ENCODE peak calls at places on chromosomes 1 and 21, in nine cellular contexts. One of them, this sample, is unnamed. For H3K9me3, the result is how much of the 10 kb centered on the place peaks cover.

GRCh38 chr1:235745448-235746136 is 96.0 kb upstream of the GNG4 start:
- DNase-seq in IMR-90: peak
- DNase-seq in astrocyte: no peak
- DNase-seq in adrenal gland: no peak
- DNase-seq in body of pancreas: no peak
- DNase-seq in pancreas: no peak
- DNase-seq in prostate gland: no peak
- DNase-seq in hepatocyte: no peak
- DNase-seq in AG04450: no peak
- DNase-seq in this sample: no peak

GRCh38 chr1:34929853-34930701 is 627 bp upstream of the DLGAP3 start:
- DNase-seq in IMR-90: no peak
- DNase-seq in astrocyte: no peak
- DNase-seq in adrenal gland: no peak
- DNase-seq in body of pancreas: no peak
- DNase-seq in pancreas: peak
- DNase-seq in prostate gland: no peak
- DNase-seq in hepatocyte: no peak
- DNase-seq in AG04450: no peak
- DNase-seq in this sample: no peak

GRCh38 chr21:41642399-41642798 is 124.5 kb downstream of the RIPK4 start:
- DNase-seq in IMR-90: peak
- DNase-seq in astrocyte: peak
- DNase-seq in adrenal gland: no peak
- DNase-seq in body of pancreas: no peak
- DNase-seq in pancreas: no peak
- DNase-seq in prostate gland: no peak
- DNase-seq in hepatocyte: no peak
- DNase-seq in AG04450: no peak
- DNase-seq in this sample: no peak

GRCh38 chr1:91651671-91652071 is 151.0 kb downstream of the CDC7 start:
- DNase-seq in IMR-90: peak
- DNase-seq in astrocyte: peak
- DNase-seq in adrenal gland: peak
- DNase-seq in body of pancreas: no peak
- DNase-seq in pancreas: no peak
- DNase-seq in prostate gland: no peak
- DNase-seq in hepatocyte: peak
- DNase-seq in AG04450: no peak
- DNase-seq in this sample: peak

GRCh38 chr1:201562257-201562656 is 23.3 kb downstream of the NAV1 start:
- DNase-seq in IMR-90: peak
- DNase-seq in astrocyte: peak
- DNase-seq in adrenal gland: no peak
- DNase-seq in body of pancreas: no peak
- DNase-seq in pancreas: no peak
- DNase-seq in prostate gland: no peak
- DNase-seq in hepatocyte: peak
- DNase-seq in AG04450: peak
- DNase-seq in this sample: peak

GRCh38 chr1:26861286-26861701 is 1.7 kb upstream of the SFN start:
- DNase-seq in IMR-90: peak
- DNase-seq in astrocyte: no peak
- DNase-seq in adrenal gland: no peak
- DNase-seq in body of pancreas: no peak
- DNase-seq in pancreas: no peak
- DNase-seq in prostate gland: no peak
- DNase-seq in hepatocyte: no peak
- DNase-seq in AG04450: no peak
- DNase-seq in this sample: no peak

GRCh38 chr1:97647776-97648175 is 273.1 kb downstream of the DPYD start:
- DNase-seq in IMR-90: peak
- DNase-seq in astrocyte: peak
- DNase-seq in adrenal gland: no peak
- DNase-seq in body of pancreas: no peak
- DNase-seq in pancreas: no peak
- DNase-seq in prostate gland: no peak
- DNase-seq in hepatocyte: no peak
- DNase-seq in AG04450: peak
- DNase-seq in this sample: no peak

GRCh38 chr1:145689922-145690321 is 17.2 kb downstream of the PDZK1 start:
- DNase-seq in IMR-90: no peak
- DNase-seq in astrocyte: no peak
- DNase-seq in adrenal gland: no peak
- DNase-seq in body of pancreas: no peak
- DNase-seq in pancreas: no peak
- DNase-seq in prostate gland: no peak
- DNase-seq in hepatocyte: no peak
- DNase-seq in AG04450: no peak
- DNase-seq in this sample: no peak

GRCh38 chr1:66951513-66951912 is 26.7 kb downstream of the MIER1 start:
- DNase-seq in IMR-90: peak
- DNase-seq in astrocyte: peak
- DNase-seq in adrenal gland: no peak
- DNase-seq in body of pancreas: no peak
- DNase-seq in pancreas: no peak
- DNase-seq in prostate gland: no peak
- DNase-seq in hepatocyte: no peak
- DNase-seq in AG04450: peak
- DNase-seq in this sample: no peak

GRCh38 chr1:94079056-94079990 is 41.6 kb downstream of the ABCA4 start:
- DNase-seq in IMR-90: no peak
- DNase-seq in astrocyte: no peak
- DNase-seq in adrenal gland: no peak
- DNase-seq in body of pancreas: no peak
- DNase-seq in pancreas: no peak
- DNase-seq in prostate gland: no peak
- DNase-seq in hepatocyte: no peak
- DNase-seq in AG04450: no peak
- DNase-seq in this sample: no peak

GRCh38 chr1:57860333-57860732 is 436.5 kb upstream of the DAB1 start:
- DNase-seq in IMR-90: no peak
- DNase-seq in astrocyte: no peak
- DNase-seq in adrenal gland: no peak
- DNase-seq in body of pancreas: no peak
- DNase-seq in pancreas: no peak
- DNase-seq in prostate gland: no peak
- DNase-seq in hepatocyte: no peak
- DNase-seq in AG04450: no peak
- DNase-seq in this sample: no peak

GRCh38 chr1:163085904-163086268 is 16.7 kb downstream of the RGS4 start:
- DNase-seq in IMR-90: peak
- DNase-seq in astrocyte: peak
- DNase-seq in adrenal gland: no peak
- DNase-seq in body of pancreas: no peak
- DNase-seq in pancreas: no peak
- DNase-seq in prostate gland: no peak
- DNase-seq in hepatocyte: no peak
- DNase-seq in AG04450: no peak
- DNase-seq in this sample: no peak

GRCh38 chr1:32713081-32713480 is 10.5 kb upstream of the SYNC start:
- DNase-seq in IMR-90: no peak
- DNase-seq in astrocyte: no peak
- DNase-seq in adrenal gland: no peak
- DNase-seq in body of pancreas: no peak
- DNase-seq in pancreas: no peak
- DNase-seq in prostate gland: no peak
- DNase-seq in hepatocyte: no peak
- DNase-seq in AG04450: no peak
- DNase-seq in this sample: no peak

GRCh38 chr21:29691616-29692491 is 247.9 kb downstream of the GRIK1 start:
- DNase-seq in IMR-90: no peak
- DNase-seq in astrocyte: no peak
- DNase-seq in adrenal gland: no peak
- DNase-seq in body of pancreas: no peak
- DNase-seq in pancreas: no peak
- DNase-seq in prostate gland: no peak
- DNase-seq in hepatocyte: no peak
- DNase-seq in AG04450: no peak
- DNase-seq in this sample: no peak

GRCh38 chr1:41642922-41643321 is 158.4 kb upstream of the EDN2 start:
- DNase-seq in IMR-90: no peak
- DNase-seq in astrocyte: no peak
- DNase-seq in adrenal gland: no peak
- DNase-seq in body of pancreas: no peak
- DNase-seq in pancreas: no peak
- DNase-seq in prostate gland: no peak
- DNase-seq in hepatocyte: no peak
- DNase-seq in AG04450: no peak
- DNase-seq in this sample: no peak

GRCh38 chr1:95233321-95233736 is 681 bp upstream of the RWDD3 start:
- DNase-seq in IMR-90: peak
- DNase-seq in astrocyte: peak
- DNase-seq in adrenal gland: peak
- DNase-seq in body of pancreas: peak
- DNase-seq in pancreas: peak
- DNase-seq in prostate gland: peak
- DNase-seq in hepatocyte: peak
- DNase-seq in AG04450: no peak
- DNase-seq in this sample: peak

GRCh38 chr1:31413405-31414005 is 492 bp downstream of the SERINC2 start:
- DNase-seq in IMR-90: no peak
- DNase-seq in astrocyte: no peak
- DNase-seq in adrenal gland: peak
- DNase-seq in body of pancreas: peak
- DNase-seq in pancreas: peak
- DNase-seq in prostate gland: peak
- DNase-seq in hepatocyte: peak
- DNase-seq in AG04450: no peak
- DNase-seq in this sample: peak

GRCh38 chr1:212920895-212921294 is 29.4 kb upstream of the VASH2 start:
- DNase-seq in IMR-90: no peak
- DNase-seq in astrocyte: no peak
- DNase-seq in adrenal gland: no peak
- DNase-seq in body of pancreas: no peak
- DNase-seq in pancreas: no peak
- DNase-seq in prostate gland: no peak
- DNase-seq in hepatocyte: no peak
- DNase-seq in AG04450: no peak
- DNase-seq in this sample: no peak
- TF ChIP-seq CTCF in IMR-90: peak
- TF ChIP-seq CTCF in astrocyte: no peak
- TF ChIP-seq CTCF in adrenal gland: peak
- TF ChIP-seq CTCF in body of pancreas: no peak
- TF ChIP-seq CTCF in pancreas: no peak
- TF ChIP-seq CTCF in prostate gland: no peak
- TF ChIP-seq CTCF in hepatocyte: peak
- TF ChIP-seq CTCF in AG04450: peak
- TF ChIP-seq CTCF in this sample: peak

GRCh38 chr1:3033795-3034100 is 12.5 kb downstream of the ACTRT2 start:
- DNase-seq in IMR-90: no peak
- DNase-seq in astrocyte: no peak
- DNase-seq in adrenal gland: no peak
- DNase-seq in body of pancreas: no peak
- DNase-seq in pancreas: no peak
- DNase-seq in prostate gland: no peak
- DNase-seq in hepatocyte: no peak
- DNase-seq in AG04450: no peak
- DNase-seq in this sample: no peak
- H3K9me3 ChIP-seq in IMR-90: half or more
- H3K9me3 ChIP-seq in astrocyte: under half
- H3K9me3 ChIP-seq in adrenal gland: under half
- H3K9me3 ChIP-seq in body of pancreas: under half
- H3K9me3 ChIP-seq in pancreas: under half
- H3K9me3 ChIP-seq in prostate gland: under half
- H3K9me3 ChIP-seq in hepatocyte: under half
- H3K9me3 ChIP-seq in AG04450: half or more
- H3K9me3 ChIP-seq in this sample: under half

GRCh38 chr1:49626474-49626873 is 397.3 kb downstream of the AGBL4 start:
- DNase-seq in IMR-90: no peak
- DNase-seq in astrocyte: no peak
- DNase-seq in adrenal gland: no peak
- DNase-seq in body of pancreas: no peak
- DNase-seq in pancreas: no peak
- DNase-seq in prostate gland: no peak
- DNase-seq in hepatocyte: no peak
- DNase-seq in AG04450: no peak
- DNase-seq in this sample: no peak

GRCh38 chr1:49627781-49628180 is 396.0 kb downstream of the AGBL4 start:
- DNase-seq in IMR-90: no peak
- DNase-seq in astrocyte: no peak
- DNase-seq in adrenal gland: no peak
- DNase-seq in body of pancreas: no peak
- DNase-seq in pancreas: no peak
- DNase-seq in prostate gland: no peak
- DNase-seq in hepatocyte: no peak
- DNase-seq in AG04450: no peak
- DNase-seq in this sample: no peak

GRCh38 chr1:49622877-49623276 is 400.9 kb downstream of the AGBL4 start:
- DNase-seq in IMR-90: no peak
- DNase-seq in astrocyte: no peak
- DNase-seq in adrenal gland: no peak
- DNase-seq in body of pancreas: no peak
- DNase-seq in pancreas: no peak
- DNase-seq in prostate gland: no peak
- DNase-seq in hepatocyte: no peak
- DNase-seq in AG04450: no peak
- DNase-seq in this sample: no peak
- TF ChIP-seq CTCF in IMR-90: no peak
- TF ChIP-seq CTCF in astrocyte: no peak
- TF ChIP-seq CTCF in adrenal gland: no peak
- TF ChIP-seq CTCF in body of pancreas: no peak
- TF ChIP-seq CTCF in pancreas: no peak
- TF ChIP-seq CTCF in prostate gland: no peak
- TF ChIP-seq CTCF in hepatocyte: no peak
- TF ChIP-seq CTCF in AG04450: no peak
- TF ChIP-seq CTCF in this sample: no peak

GRCh38 chr1:2985121-2985561 is 36.1 kb upstream of the ACTRT2 start:
- DNase-seq in IMR-90: no peak
- DNase-seq in astrocyte: no peak
- DNase-seq in adrenal gland: peak
- DNase-seq in body of pancreas: no peak
- DNase-seq in pancreas: peak
- DNase-seq in prostate gland: no peak
- DNase-seq in hepatocyte: no peak
- DNase-seq in AG04450: no peak
- DNase-seq in this sample: no peak

GRCh38 chr1:2982615-2983318 is 38.5 kb upstream of the ACTRT2 start:
- DNase-seq in IMR-90: no peak
- DNase-seq in astrocyte: no peak
- DNase-seq in adrenal gland: peak
- DNase-seq in body of pancreas: no peak
- DNase-seq in pancreas: peak
- DNase-seq in prostate gland: no peak
- DNase-seq in hepatocyte: no peak
- DNase-seq in AG04450: no peak
- DNase-seq in this sample: no peak

GRCh38 chr1:2983319-2983705 is 38.0 kb upstream of the ACTRT2 start:
- DNase-seq in IMR-90: no peak
- DNase-seq in astrocyte: no peak
- DNase-seq in adrenal gland: peak
- DNase-seq in body of pancreas: no peak
- DNase-seq in pancreas: peak
- DNase-seq in prostate gland: no peak
- DNase-seq in hepatocyte: no peak
- DNase-seq in AG04450: no peak
- DNase-seq in this sample: no peak

GRCh38 chr1:2984399-2985061 is 36.7 kb upstream of the ACTRT2 start:
- DNase-seq in IMR-90: no peak
- DNase-seq in astrocyte: no peak
- DNase-seq in adrenal gland: peak
- DNase-seq in body of pancreas: no peak
- DNase-seq in pancreas: peak
- DNase-seq in prostate gland: no peak
- DNase-seq in hepatocyte: no peak
- DNase-seq in AG04450: no peak
- DNase-seq in this sample: peak

GRCh38 chr1:2983706-2984398 is 37.4 kb upstream of the ACTRT2 start:
- DNase-seq in IMR-90: no peak
- DNase-seq in astrocyte: no peak
- DNase-seq in adrenal gland: peak
- DNase-seq in body of pancreas: no peak
- DNase-seq in pancreas: peak
- DNase-seq in prostate gland: no peak
- DNase-seq in hepatocyte: no peak
- DNase-seq in AG04450: no peak
- DNase-seq in this sample: peak
- H3K9me3 ChIP-seq in IMR-90: under half
- H3K9me3 ChIP-seq in astrocyte: under half
- H3K9me3 ChIP-seq in adrenal gland: under half
- H3K9me3 ChIP-seq in body of pancreas: under half
- H3K9me3 ChIP-seq in pancreas: under half
- H3K9me3 ChIP-seq in prostate gland: under half
- H3K9me3 ChIP-seq in hepatocyte: under half
- H3K9me3 ChIP-seq in AG04450: half or more
- H3K9me3 ChIP-seq in this sample: under half

This sample was measured in psoas muscle.